ENCODE peak calls at places on chromosome 19, in seven cellular contexts. N is pancreas; T is head of caudate nucleus; O is brain microvascular endothelial cell; E is activated CD8-positive, alpha-beta T cell treated with anti-CD3 and anti-CD28 coated beads for 36 hours; X is RWPE1; R is SJSA1. U is an unnamed sample.
A peak's percentile ranks its signal among the peaks of the same experiment; 100 is the strongest.

GRCh38 chr19:39372941-39373340 is 18.0 kb downstream of the PAF1 start:
- DNase-seq in N (no peak), T (no peak), R (no peak), E (no peak), X (no peak), O (no peak), U (no peak)

GRCh38 chr19:45632468-45633196 is 6.6 kb downstream of the EML2 start:
- DNase-seq in N (no peak), E (peak; percentile 60), X (peak; percentile 99), R (peak; percentile 81), T (no peak), O (peak; percentile 70), U (peak; percentile 91)

GRCh38 chr19:55482967-55483671 is 1.9 kb upstream of the NAT14 start:
- DNase-seq in X (no peak), N (no peak), R (no peak), T (no peak), E (no peak), O (no peak), U (no peak)

GRCh38 chr19:16325671-16326400 is 1.2 kb downstream of the KLF2 start:
- DNase-seq in T (peak; percentile 7), N (peak; percentile 39), R (no peak), X (no peak), O (no peak), E (peak; percentile 36), U (no peak)

GRCh38 chr19:40466219-40467006 is at the start of gene SPTBN4:
- DNase-seq in O (no peak), E (peak; percentile 92), R (no peak), T (peak; percentile 57), N (peak; percentile 42), X (no peak), U (no peak)

GRCh38 chr19:58002384-58003152 is at the start of gene ZNF606:
- DNase-seq in R (peak; percentile 84), X (peak; percentile 81), E (peak; percentile 87), O (peak; percentile 60), T (peak; percentile 83), N (peak; percentile 88), U (peak; percentile 45)

GRCh38 chr19:9941236-9941635 is 4.9 kb upstream of the OLFM2 start:
- DNase-seq in E (no peak), R (no peak), X (no peak), O (no peak), T (no peak), N (no peak), U (no peak)

GRCh38 chr19:48962029-48962848 is 2.9 kb upstream of the FTL start:
- DNase-seq in N (peak; percentile 55), E (peak; percentile 80), R (peak; percentile 51), X (no peak), T (no peak), O (no peak), U (no peak)

GRCh38 chr19:55641376-55642152 is 762 bp downstream of the ZNF580 start:
- DNase-seq in X (no peak), T (no peak), N (no peak), R (no peak), O (no peak), E (peak; percentile 62), U (no peak)

GRCh38 chr19:55766466-55766865 is 2.5 kb upstream of the RFPL4AL1 start:
- DNase-seq in O (no peak), X (no peak), T (no peak), R (no peak), E (no peak), N (no peak), U (no peak)

GRCh38 chr19:29093553-29093908 is 119.4 kb downstream of the UQCRFS1 start:
- DNase-seq in E (no peak), T (no peak), O (no peak), R (no peak), X (no peak), N (no peak), U (no peak)

GRCh38 chr19:48342841-48343540 is 17.6 kb downstream of the EMP3 start:
- DNase-seq in O (peak; percentile 77), X (peak; percentile 57), R (no peak), N (no peak), E (no peak), T (no peak), U (no peak)

GRCh38 chr19:4059931-4060620 is 6.6 kb downstream of the ZBTB7A start:
- DNase-seq in N (no peak), O (no peak), R (no peak), X (peak; percentile 71), E (peak; percentile 83), T (no peak), U (no peak)

GRCh38 chr19:4194353-4194752 is 11.9 kb downstream of the ANKRD24 start:
- DNase-seq in E (no peak), X (no peak), N (no peak), T (no peak), O (no peak), R (no peak), U (no peak)

GRCh38 chr19:7979559-7979958 is 25.9 kb downstream of the ELAVL1 start:
- DNase-seq in T (no peak), R (no peak), X (no peak), N (no peak), O (no peak), E (no peak), U (no peak)

GRCh38 chr19:49512970-49513745 is 697 bp downstream of the FCGRT start:
- DNase-seq in N (no peak), T (no peak), E (peak; percentile 58), X (no peak), R (no peak), O (no peak), U (no peak)

GRCh38 chr19:1264801-1265610 is 4.1 kb upstream of the CIRBP start:
- DNase-seq in N (peak; percentile 65), T (no peak), E (no peak), X (peak; percentile 81), O (peak; percentile 78), R (peak; percentile 97), U (no peak)

GRCh38 chr19:18093439-18094161 is 4.0 kb upstream of the MAST3 start:
- DNase-seq in N (no peak), X (peak; percentile 82), E (peak; percentile 24), R (no peak), O (peak; percentile 18), T (no peak), U (no peak)

GRCh38 chr19:53871448-53871847 is 3.8 kb downstream of the MYADM start:
- DNase-seq in X (no peak), E (no peak), O (no peak), N (no peak), R (no peak), T (no peak), U (no peak)

GRCh38 chr19:43820098-43820860 is 6.8 kb upstream of the ZNF283 start:
- DNase-seq in X (peak; percentile 19), T (peak; percentile 65), E (peak; percentile 54), N (no peak), R (no peak), O (peak; percentile 27), U (peak; percentile 51)

GRCh38 chr19:49677901-49678674 is 1.0 kb downstream of the PRMT1 start:
- DNase-seq in X (peak; percentile 65), T (peak; percentile 59), E (peak; percentile 95), R (peak; percentile 69), O (peak; percentile 54), N (peak; percentile 71), U (peak; percentile 57)

GRCh38 chr19:41615207-41615606 is 11.7 kb downstream of the CEACAM4 start:
- DNase-seq in X (no peak), O (no peak), T (no peak), R (no peak), E (no peak), N (no peak), U (no peak)

GRCh38 chr19:56942749-56943148 is 102.2 kb upstream of the PEG3 start:
- DNase-seq in T (no peak), O (no peak), E (no peak), R (no peak), X (no peak), N (peak; percentile 17), U (no peak)

GRCh38 chr19:48513289-48514122 is 1.9 kb upstream of the LMTK3 start:
- DNase-seq in T (peak; percentile 90), E (peak; percentile 88), X (peak; percentile 67), R (no peak), O (peak; percentile 53), N (peak; percentile 79), U (peak; percentile 72)

GRCh38 chr19:19347401-19347800 is 26.8 kb downstream of the MAU2 start:
- DNase-seq in R (no peak), N (no peak), O (no peak), X (no peak), E (no peak), T (no peak), U (no peak)

GRCh38 chr19:4473011-4473410 is 914 bp downstream of the HDGFL2 start:
- DNase-seq in E (no peak), O (no peak), T (no peak), X (no peak), N (no peak), R (no peak), U (no peak)

GRCh38 chr19:4402171-4403004 is at the start of gene CHAF1A:
- DNase-seq in N (peak; percentile 100), T (peak; percentile 100), X (peak; percentile 100), O (peak; percentile 100), E (peak; percentile 100), R (peak; percentile 99), U (peak; percentile 100)

GRCh38 chr19:17289489-17289888 is 7.8 kb downstream of the ANKLE1 start:
- DNase-seq in N (no peak), E (peak; percentile 79), T (peak; percentile 42), O (peak; percentile 88), X (peak; percentile 87), R (peak; percentile 20), U (peak; percentile 52)

GRCh38 chr19:1327125-1327524 is 41.5 kb downstream of the EFNA2 start:
- DNase-seq in O (no peak), X (no peak), R (no peak), T (no peak), E (no peak), N (no peak), U (no peak)

GRCh38 chr19:18419195-18419698 is at the start of gene SSBP4:
- DNase-seq in T (no peak), N (peak; percentile 66), O (peak; percentile 53), R (peak; percentile 84), X (peak; percentile 89), E (peak; percentile 72), U (peak; percentile 88)

GRCh38 chr19:46731007-46731501 is 14.1 kb upstream of the PRKD2 start:
- DNase-seq in T (no peak), R (peak; percentile 44), E (no peak), O (peak; percentile 96), X (peak; percentile 82), N (no peak), U (no peak)

GRCh38 chr19:52542984-52543664 is 15.7 kb downstream of the ZNF808 start:
- DNase-seq in R (no peak), X (no peak), N (no peak), T (no peak), O (peak; percentile 14), E (peak; percentile 77), U (no peak)

GRCh38 chr19:30085394-30085793 is 143.4 kb downstream of the URI1 start:
- DNase-seq in E (peak; percentile 20), O (no peak), T (no peak), N (peak; percentile 27), R (peak; percentile 6), X (no peak), U (no peak)

GRCh38 chr19:52648336-52648990 is 10.3 kb upstream of the ZNF83 start:
- DNase-seq in X (no peak), R (peak; percentile 54), N (no peak), T (no peak), O (peak; percentile 19), E (no peak), U (no peak)